ENCODE peak calls at places on chromosomes 4 and X, in six cellular contexts. One of them, this sample, is unnamed.

GRCh38 chrX:68995386-68995779 is 166.6 kb downstream of the EFNB1 start:
- DNase-seq in neural progenitor cell: no peak
- DNase-seq in HCT116: no peak
- DNase-seq in PC-3: no peak
- DNase-seq in SK-N-SH: no peak
- DNase-seq in GM23338: no peak
- DNase-seq in this sample: no peak

GRCh38 chrX:7146026-7146702 is 1.3 kb upstream of the STS start:
- DNase-seq in PC-3: no peak
- DNase-seq in SK-N-SH: no peak
- DNase-seq in HCT116: no peak
- DNase-seq in neural progenitor cell: no peak
- DNase-seq in GM23338: no peak
- DNase-seq in this sample: peak

GRCh38 chr4:164596927-164597326 is 157.0 kb upstream of the SMIM31 start:
- DNase-seq in GM23338: no peak
- DNase-seq in SK-N-SH: no peak
- DNase-seq in PC-3: no peak
- DNase-seq in neural progenitor cell: no peak
- DNase-seq in HCT116: no peak
- DNase-seq in this sample: no peak

GRCh38 chr4:101211146-101211553 is 136.2 kb downstream of the PPP3CA start:
- DNase-seq in SK-N-SH: no peak
- DNase-seq in GM23338: peak
- DNase-seq in neural progenitor cell: no peak
- DNase-seq in HCT116: no peak
- DNase-seq in PC-3: peak
- DNase-seq in this sample: peak

GRCh38 chrX:40132751-40133150 is 35.0 kb upstream of the BCOR start:
- DNase-seq in neural progenitor cell: no peak
- DNase-seq in PC-3: peak
- DNase-seq in HCT116: peak
- DNase-seq in GM23338: no peak
- DNase-seq in SK-N-SH: no peak
- DNase-seq in this sample: peak

GRCh38 chrX:14032383-14032782 is 2.7 kb upstream of the GEMIN8 start:
- DNase-seq in HCT116: no peak
- DNase-seq in GM23338: peak
- DNase-seq in PC-3: peak
- DNase-seq in SK-N-SH: peak
- DNase-seq in neural progenitor cell: peak
- DNase-seq in this sample: peak

GRCh38 chr4:172134536-172134935 is 321.3 kb downstream of the GALNTL6 start:
- DNase-seq in SK-N-SH: no peak
- DNase-seq in neural progenitor cell: no peak
- DNase-seq in PC-3: no peak
- DNase-seq in GM23338: no peak
- DNase-seq in HCT116: no peak
- DNase-seq in this sample: peak

GRCh38 chr4:87506974-87507701 is 22.0 kb downstream of the SPARCL1 start:
- DNase-seq in neural progenitor cell: no peak
- DNase-seq in SK-N-SH: no peak
- DNase-seq in HCT116: no peak
- DNase-seq in GM23338: no peak
- DNase-seq in PC-3: no peak
- DNase-seq in this sample: peak

GRCh38 chrX:56564182-56564885 is 907 bp downstream of the UBQLN2 start:
- DNase-seq in GM23338: peak
- DNase-seq in neural progenitor cell: peak
- DNase-seq in PC-3: peak
- DNase-seq in HCT116: no peak
- DNase-seq in SK-N-SH: peak
- DNase-seq in this sample: peak

GRCh38 chr4:109359040-109359646 is 56.7 kb upstream of the COL25A1 start:
- DNase-seq in HCT116: no peak
- DNase-seq in neural progenitor cell: no peak
- DNase-seq in PC-3: no peak
- DNase-seq in GM23338: no peak
- DNase-seq in SK-N-SH: no peak
- DNase-seq in this sample: no peak

GRCh38 chr4:138519436-138519835 is 277.3 kb upstream of the SLC7A11 start:
- DNase-seq in SK-N-SH: no peak
- DNase-seq in GM23338: no peak
- DNase-seq in HCT116: no peak
- DNase-seq in PC-3: no peak
- DNase-seq in neural progenitor cell: no peak
- DNase-seq in this sample: no peak

GRCh38 chr4:32985256-32985655 is 2265.1 kb downstream of the PCDH7 start:
- DNase-seq in HCT116: no peak
- DNase-seq in PC-3: peak
- DNase-seq in neural progenitor cell: no peak
- DNase-seq in GM23338: no peak
- DNase-seq in SK-N-SH: no peak
- DNase-seq in this sample: peak

GRCh38 chr4:173752610-173753009 is 222.6 kb upstream of the HAND2 start:
- DNase-seq in HCT116: peak
- DNase-seq in PC-3: peak
- DNase-seq in neural progenitor cell: peak
- DNase-seq in GM23338: peak
- DNase-seq in SK-N-SH: no peak
- DNase-seq in this sample: peak
- TF ChIP-seq EZH2phosphoT487 in HCT116: no peak
- TF ChIP-seq EZH2phosphoT487 in PC-3: no peak
- TF ChIP-seq EZH2phosphoT487 in neural progenitor cell: no peak
- TF ChIP-seq EZH2phosphoT487 in GM23338: no peak
- TF ChIP-seq EZH2phosphoT487 in SK-N-SH: no peak
- TF ChIP-seq EZH2phosphoT487 in this sample: no peak

DNA sequence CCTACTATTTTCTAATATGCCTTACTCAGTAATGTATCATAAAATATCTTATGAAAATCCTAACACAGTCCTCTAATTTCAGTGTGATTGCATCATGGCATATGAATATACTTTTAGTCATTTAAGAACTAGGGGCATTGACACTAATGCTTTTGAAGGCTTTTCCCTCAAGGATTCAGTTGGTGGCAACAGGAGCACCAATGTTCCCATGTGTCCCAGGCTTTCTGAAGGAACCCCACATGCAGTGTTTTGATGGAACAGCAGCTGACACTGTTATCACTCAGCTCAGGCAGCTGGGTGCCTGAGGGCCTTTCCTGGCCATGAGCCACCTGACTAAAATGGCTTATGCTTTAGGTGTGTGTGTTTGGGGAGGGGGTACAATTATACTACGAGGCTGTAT is 348.3 kb downstream of the ARHGAP24 start:
- DNase-seq in neural progenitor cell: no peak
- DNase-seq in PC-3: peak
- DNase-seq in GM23338: peak
- DNase-seq in HCT116: peak
- DNase-seq in SK-N-SH: peak
- DNase-seq in this sample: peak
- H2AFZ ChIP-seq in neural progenitor cell: no peak
- H2AFZ ChIP-seq in PC-3: no peak
- H2AFZ ChIP-seq in GM23338: peak
- H2AFZ ChIP-seq in HCT116: no peak
- H2AFZ ChIP-seq in SK-N-SH: no peak
- H2AFZ ChIP-seq in this sample: no peak

GRCh38 chr4:12635629-12636028 is 848.5 kb downstream of the RAB28 start:
- DNase-seq in HCT116: no peak
- DNase-seq in SK-N-SH: no peak
- DNase-seq in GM23338: no peak
- DNase-seq in PC-3: no peak
- DNase-seq in neural progenitor cell: no peak
- DNase-seq in this sample: no peak
- TF ChIP-seq EZH2phosphoT487 in HCT116: no peak
- TF ChIP-seq EZH2phosphoT487 in SK-N-SH: no peak
- TF ChIP-seq EZH2phosphoT487 in GM23338: no peak
- TF ChIP-seq EZH2phosphoT487 in PC-3: no peak
- TF ChIP-seq EZH2phosphoT487 in neural progenitor cell: no peak
- TF ChIP-seq EZH2phosphoT487 in this sample: no peak

DNA sequence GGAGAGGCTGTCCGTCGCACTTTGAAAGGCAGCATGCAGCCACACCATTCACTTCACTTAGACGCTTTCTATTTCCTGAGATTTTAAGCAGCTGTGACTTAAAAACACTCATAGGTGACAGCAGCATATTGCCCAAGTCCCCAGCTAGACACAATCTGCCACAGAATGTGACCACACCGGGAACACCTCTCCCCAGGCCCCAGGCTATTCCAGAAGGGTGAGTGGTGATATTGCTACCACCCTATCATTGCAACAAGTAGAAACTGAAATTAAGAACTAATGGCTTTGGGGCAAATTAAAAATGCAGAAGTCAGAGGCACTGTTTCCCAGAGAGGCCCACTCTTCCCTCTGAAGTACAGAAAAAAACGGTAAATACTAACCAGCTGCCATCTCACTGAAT is 35.1 kb downstream of the QDPR start:
- DNase-seq in HCT116: no peak
- DNase-seq in neural progenitor cell: no peak
- DNase-seq in SK-N-SH: no peak
- DNase-seq in GM23338: no peak
- DNase-seq in PC-3: no peak
- DNase-seq in this sample: no peak
- H2AFZ ChIP-seq in HCT116: no peak
- H2AFZ ChIP-seq in neural progenitor cell: no peak
- H2AFZ ChIP-seq in SK-N-SH: no peak
- H2AFZ ChIP-seq in GM23338: no peak
- H2AFZ ChIP-seq in PC-3: no peak
- H2AFZ ChIP-seq in this sample: no peak

DNA sequence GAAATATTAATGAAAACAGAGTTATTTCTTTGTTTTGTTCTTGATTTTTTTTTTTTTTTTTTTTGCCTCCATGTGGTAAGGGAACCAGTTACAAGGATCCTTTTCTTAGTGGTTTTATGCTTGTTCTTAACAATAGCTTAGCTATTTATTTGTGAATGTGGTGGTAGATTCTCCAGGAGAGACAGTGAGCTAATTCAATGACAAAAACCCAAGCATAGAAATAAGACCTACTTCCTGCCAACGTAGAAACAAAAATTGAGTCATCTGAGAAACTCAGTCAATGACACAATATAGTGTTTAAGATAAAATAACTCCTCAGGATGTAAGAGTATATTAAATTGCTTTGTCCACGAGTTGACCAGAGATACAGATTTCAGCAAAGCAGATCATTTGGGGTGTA is 863.8 kb upstream of the PABPC4L start:
- DNase-seq in HCT116: no peak
- DNase-seq in neural progenitor cell: no peak
- DNase-seq in GM23338: no peak
- DNase-seq in SK-N-SH: no peak
- DNase-seq in PC-3: no peak
- DNase-seq in this sample: no peak
- TF ChIP-seq EZH2phosphoT487 in HCT116: no peak
- TF ChIP-seq EZH2phosphoT487 in neural progenitor cell: no peak
- TF ChIP-seq EZH2phosphoT487 in GM23338: no peak
- TF ChIP-seq EZH2phosphoT487 in SK-N-SH: no peak
- TF ChIP-seq EZH2phosphoT487 in PC-3: no peak
- TF ChIP-seq EZH2phosphoT487 in this sample: no peak

GRCh38 chrX:45623266-45623665 is 422.6 kb upstream of the DIPK2B start:
- DNase-seq in SK-N-SH: no peak
- DNase-seq in neural progenitor cell: no peak
- DNase-seq in HCT116: no peak
- DNase-seq in GM23338: no peak
- DNase-seq in PC-3: peak
- DNase-seq in this sample: peak
- H2AFZ ChIP-seq in SK-N-SH: no peak
- H2AFZ ChIP-seq in neural progenitor cell: no peak
- H2AFZ ChIP-seq in HCT116: no peak
- H2AFZ ChIP-seq in GM23338: no peak
- H2AFZ ChIP-seq in PC-3: peak
- H2AFZ ChIP-seq in this sample: no peak

DNA sequence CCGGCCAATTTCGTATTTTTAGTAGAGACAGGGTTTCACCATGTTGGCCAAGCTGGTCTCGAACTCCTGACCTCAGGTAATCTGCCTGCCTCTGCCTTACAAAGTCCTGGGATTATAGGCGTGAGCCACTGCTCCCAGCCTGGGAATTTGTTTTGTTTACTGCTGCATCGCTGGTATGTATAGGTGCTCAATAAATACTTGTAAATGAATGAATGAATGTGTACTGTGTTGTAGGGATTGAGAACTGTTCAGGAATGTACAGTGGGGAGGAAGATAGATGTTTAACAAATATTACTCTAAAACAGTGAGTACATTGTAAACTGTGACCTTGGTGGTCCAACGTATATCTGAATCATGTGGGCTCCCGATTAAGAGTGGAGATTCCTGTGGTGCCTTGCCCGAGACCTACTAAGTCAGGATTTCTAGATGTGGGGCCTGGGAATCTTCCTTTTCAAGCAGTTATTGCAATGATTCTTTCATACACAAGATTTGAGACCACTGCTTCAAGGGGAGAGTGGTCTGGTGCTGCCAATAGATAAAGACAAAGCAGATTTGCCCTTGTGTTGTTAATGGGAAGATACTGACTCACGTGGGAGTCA is 41.0 kb downstream of the WWC2 start:
- DNase-seq in HCT116: no peak
- DNase-seq in SK-N-SH: no peak
- DNase-seq in neural progenitor cell: no peak
- DNase-seq in GM23338: no peak
- DNase-seq in PC-3: no peak
- DNase-seq in this sample: peak
- TF ChIP-seq EZH2phosphoT487 in HCT116: no peak
- TF ChIP-seq EZH2phosphoT487 in SK-N-SH: no peak
- TF ChIP-seq EZH2phosphoT487 in neural progenitor cell: no peak
- TF ChIP-seq EZH2phosphoT487 in GM23338: no peak
- TF ChIP-seq EZH2phosphoT487 in PC-3: no peak
- TF ChIP-seq EZH2phosphoT487 in this sample: no peak

GRCh38 chrX:12899506-12899905 is 6.9 kb upstream of the TLR8 start:
- DNase-seq in PC-3: no peak
- DNase-seq in SK-N-SH: no peak
- DNase-seq in HCT116: no peak
- DNase-seq in neural progenitor cell: no peak
- DNase-seq in GM23338: no peak
- DNase-seq in this sample: no peak

GRCh38 chrX:12903646-12904045 is 2.8 kb upstream of the TLR8 start:
- DNase-seq in neural progenitor cell: no peak
- DNase-seq in PC-3: no peak
- DNase-seq in SK-N-SH: no peak
- DNase-seq in GM23338: no peak
- DNase-seq in HCT116: no peak
- DNase-seq in this sample: peak

GRCh38 chrX:12896935-12897334 is 9.5 kb upstream of the TLR8 start:
- DNase-seq in HCT116: no peak
- DNase-seq in SK-N-SH: no peak
- DNase-seq in PC-3: no peak
- DNase-seq in GM23338: no peak
- DNase-seq in neural progenitor cell: no peak
- DNase-seq in this sample: no peak

GRCh38 chrX:12898073-12898472 is 8.3 kb upstream of the TLR8 start:
- DNase-seq in neural progenitor cell: no peak
- DNase-seq in SK-N-SH: no peak
- DNase-seq in PC-3: no peak
- DNase-seq in HCT116: no peak
- DNase-seq in GM23338: no peak
- DNase-seq in this sample: no peak

GRCh38 chrX:12901486-12901885 is 4.9 kb upstream of the TLR8 start:
- DNase-seq in neural progenitor cell: peak
- DNase-seq in HCT116: peak
- DNase-seq in GM23338: peak
- DNase-seq in PC-3: peak
- DNase-seq in SK-N-SH: peak
- DNase-seq in this sample: peak
- H2AFZ ChIP-seq in neural progenitor cell: no peak
- H2AFZ ChIP-seq in HCT116: peak
- H2AFZ ChIP-seq in GM23338: no peak
- H2AFZ ChIP-seq in PC-3: peak
- H2AFZ ChIP-seq in SK-N-SH: no peak
- H2AFZ ChIP-seq in this sample: no peak